ENCODE peak calls at places on chromosomes 5 and 9, in eight cellular contexts. C, W, B, J, G, M, V and D are unnamed samples.

GRCh38 chr5:14873093-14873492 is 1.5 kb upstream of the ANKH start:
- DNase-seq in M (no peak), J (no peak), W (no peak), V (peak; percentile 15), C (no peak), G (no peak), B (no peak), D (no peak)

GRCh38 chr5:139688712-139689413 is 40.7 kb downstream of the CXXC5 start:
- DNase-seq in M (no peak), J (no peak), V (no peak), C (no peak), W (no peak), B (no peak), G (no peak), D (no peak)

GRCh38 chr9:2072752-2073405 is 57.7 kb downstream of the SMARCA2 start:
- DNase-seq in J (no peak), V (peak; percentile 48), G (no peak), C (no peak), B (no peak), M (no peak), W (no peak), D (no peak)

GRCh38 chr9:68685770-68686169 is 19.3 kb upstream of the PIP5K1B start:
- DNase-seq in W (no peak), G (no peak), V (peak; percentile 42), M (no peak), C (no peak), B (no peak), J (no peak), D (no peak)

GRCh38 chr9:13513710-13514444 is 234.4 kb upstream of the MPDZ start:
- DNase-seq in M (peak; percentile 29), C (no peak), V (no peak), B (no peak), W (no peak), J (peak; percentile 15), G (no peak), D (no peak)

GRCh38 chr9:80074439-80074838 is 502.7 kb downstream of the TLE4 start:
- DNase-seq in W (no peak), B (no peak), M (no peak), C (no peak), J (no peak), G (peak; percentile 51), V (no peak), D (no peak)

GRCh38 chr5:91151947-91152346 is 231.2 kb downstream of the ARRDC3 start:
- DNase-seq in C (no peak), J (peak; percentile 52), M (no peak), G (peak; percentile 71), V (no peak), W (no peak), B (peak; percentile 89), D (no peak)

GRCh38 chr5:74360535-74361210 is 279.9 kb downstream of the ENC1 start:
- DNase-seq in G (no peak), J (no peak), B (peak; percentile 74), V (no peak), C (no peak), M (no peak), W (no peak), D (no peak)

GRCh38 chr9:4519604-4520003 is 29.3 kb downstream of the SLC1A1 start:
- DNase-seq in G (no peak), M (no peak), C (no peak), J (no peak), V (peak; percentile 47), B (no peak), W (no peak), D (no peak)

GRCh38 chr9:127876026-127876763 is 1.3 kb downstream of the AK1 start:
- DNase-seq in W (no peak), C (no peak), B (no peak), G (no peak), V (no peak), J (no peak), M (no peak), D (no peak)

GRCh38 chr9:93207326-93207814 is 23.4 kb downstream of the WNK2 start:
- DNase-seq in W (no peak), G (peak; percentile 29), C (peak; percentile 45), B (peak; percentile 60), J (no peak), V (no peak), M (no peak), D (no peak)

GRCh38 chr9:31347082-31347617 is 1037.3 kb upstream of the ACO1 start:
- DNase-seq in W (no peak), J (no peak), B (peak; percentile 3), G (no peak), C (no peak), M (no peak), V (peak; percentile 18), D (no peak)

GRCh38 chr5:31751620-31752019 is 112.7 kb downstream of the PDZD2 start:
- DNase-seq in C (no peak), V (no peak), M (no peak), G (no peak), J (no peak), W (no peak), B (no peak), D (peak; percentile 7)

GRCh38 chr9:98642661-98643312 is 65.9 kb downstream of the GABBR2 start:
- DNase-seq in M (no peak), B (no peak), G (no peak), J (no peak), C (no peak), V (no peak), W (no peak), D (no peak)

GRCh38 chr9:137461663-137462395 is 2.7 kb upstream of the NSMF start:
- DNase-seq in C (no peak), B (no peak), W (peak; percentile 67), V (peak; percentile 86), J (no peak), M (no peak), G (no peak), D (no peak)

GRCh38 chr9:121222524-121223171 is 21.0 kb upstream of the RAB14 start:
- DNase-seq in M (no peak), V (no peak), B (peak; percentile 48), C (no peak), W (no peak), G (no peak), J (no peak), D (no peak)

GRCh38 chr5:5341531-5342292 is 80.8 kb upstream of the ICE1 start:
- DNase-seq in G (no peak), M (no peak), J (no peak), V (no peak), W (no peak), B (peak; percentile 70), C (no peak), D (no peak)

GRCh38 chr5:128100860-128101557 is 17.4 kb downstream of the SLC12A2 start:
- DNase-seq in C (no peak), G (no peak), J (no peak), B (no peak), M (no peak), W (no peak), V (no peak), D (no peak)